ENCODE peak calls at places on chromosomes 13 and 19, in eight cellular contexts. T is A549, O is tibial artery, U is heart left ventricle, M is pancreas, P is psoas muscle, L is esophagus squamous epithelium, Z is gastrocnemius medialis. Q is an unnamed sample. For H3K9me3, the result is how much of the 10 kb centered on the place peaks cover.

GRCh38 chr13:67474114-67474513 is 244.0 kb upstream of the PCDH9 start:
- DNase-seq in T (no peak), O (no peak), U (no peak), M (no peak), P (no peak), L (no peak), Z (no peak), Q (no peak)

GRCh38 chr19:19407640-19407933 is 2.1 kb downstream of the GATAD2A start:
- DNase-seq in T (no peak), O (no peak), U (no peak), M (no peak), P (no peak), L (no peak), Z (no peak), Q (no peak)

GRCh38 chr19:13149628-13150186 is 468 bp downstream of the STX10 start:
- DNase-seq in T (no peak), O (no peak), U (peak), M (peak), P (peak), L (no peak), Z (no peak), Q (peak)

GRCh38 chr19:29491995-29492577 is 33.7 kb upstream of the VSTM2B start:
- DNase-seq in T (no peak), O (no peak), U (no peak), M (no peak), P (no peak), L (no peak), Z (no peak), Q (no peak)

GRCh38 chr13:109215377-109215776 is 571.0 kb downstream of the IRS2 start:
- DNase-seq in T (no peak), O (no peak), U (no peak), M (no peak), P (no peak), L (no peak), Z (no peak), Q (no peak)

GRCh38 chr13:39321578-39321977 is 281.4 kb downstream of the LHFPL6 start:
- DNase-seq in T (no peak), O (peak), U (peak), M (no peak), P (peak), L (no peak), Z (no peak), Q (no peak)

GRCh38 chr13:26420282-26420960 is 137.1 kb upstream of the WASF3 start:
- DNase-seq in T (no peak), O (no peak), U (no peak), M (no peak), P (no peak), L (no peak), Z (no peak), Q (no peak)

GRCh38 chr19:13505761-13506549 is at the start of gene CACNA1A:
- DNase-seq in T (no peak), O (no peak), U (no peak), M (no peak), P (no peak), L (no peak), Z (no peak), Q (no peak)

GRCh38 chr19:2148482-2149135 is 2.8 kb downstream of the AP3D1 start:
- DNase-seq in T (no peak), O (no peak), U (no peak), M (no peak), P (no peak), L (no peak), Z (no peak), Q (no peak)

GRCh38 chr13:106473174-106473573 is 62.3 kb downstream of the EFNB2 start:
- DNase-seq in T (no peak), O (no peak), U (peak), M (no peak), P (no peak), L (no peak), Z (no peak), Q (no peak)

GRCh38 chr13:109691689-109692088 is 94.7 kb downstream of the IRS2 start:
- DNase-seq in T (no peak), O (no peak), U (no peak), M (no peak), P (no peak), L (no peak), Z (no peak), Q (no peak)

GRCh38 chr19:55115446-55116065 is 1.9 kb downstream of the PPP1R12C start:
- DNase-seq in T (no peak), O (no peak), U (no peak), M (no peak), P (peak), L (no peak), Z (no peak), Q (no peak)

GRCh38 chr13:105627270-105627669 is 908.2 kb downstream of the EFNB2 start:
- DNase-seq in T (no peak), O (no peak), U (no peak), M (no peak), P (no peak), L (no peak), Z (no peak), Q (no peak)

GRCh38 chr19:30626567-30626966 is 254.4 kb downstream of the ZNF536 start:
- DNase-seq in T (no peak), O (no peak), U (no peak), M (no peak), P (no peak), L (no peak), Z (no peak), Q (peak)

GRCh38 chr19:30634431-30634830 is 262.2 kb downstream of the ZNF536 start:
- DNase-seq in T (no peak), O (no peak), U (no peak), M (no peak), P (no peak), L (no peak), Z (no peak), Q (no peak)

GRCh38 chr19:30629086-30629485 is 256.9 kb downstream of the ZNF536 start:
- DNase-seq in T (no peak), O (no peak), U (no peak), M (no peak), P (no peak), L (no peak), Z (no peak), Q (no peak)

GRCh38 chr19:30631035-30631375 is 258.8 kb downstream of the ZNF536 start:
- DNase-seq in T (no peak), O (no peak), U (no peak), M (no peak), P (no peak), L (no peak), Z (no peak), Q (no peak)

GRCh38 chr19:30630289-30631034 is 258.3 kb downstream of the ZNF536 start:
- DNase-seq in T (no peak), O (no peak), U (no peak), M (no peak), P (no peak), L (no peak), Z (no peak), Q (no peak)
- H3K9me3 ChIP-seq in T (under half), O (under half), U (under half), M (under half), P (under half), L (under half), Z (under half), Q (under half)

GRCh38 chr19:35509018-35509652 is 4.3 kb downstream of the DMKN start:
- DNase-seq in T (no peak), O (no peak), U (no peak), M (peak), P (no peak), L (no peak), Z (no peak), Q (peak)

GRCh38 chr19:35512831-35513230 is 618 bp downstream of the DMKN start:
- DNase-seq in T (no peak), O (no peak), U (no peak), M (no peak), P (no peak), L (no peak), Z (no peak), Q (no peak)

GRCh38 chr19:35509861-35510625 is 3.4 kb downstream of the DMKN start:
- DNase-seq in T (peak), O (peak), U (peak), M (peak), P (peak), L (no peak), Z (no peak), Q (peak)

GRCh38 chr19:35511337-35511736 is 2.1 kb downstream of the DMKN start:
- DNase-seq in T (no peak), O (no peak), U (no peak), M (no peak), P (no peak), L (no peak), Z (no peak), Q (no peak)

DNA sequence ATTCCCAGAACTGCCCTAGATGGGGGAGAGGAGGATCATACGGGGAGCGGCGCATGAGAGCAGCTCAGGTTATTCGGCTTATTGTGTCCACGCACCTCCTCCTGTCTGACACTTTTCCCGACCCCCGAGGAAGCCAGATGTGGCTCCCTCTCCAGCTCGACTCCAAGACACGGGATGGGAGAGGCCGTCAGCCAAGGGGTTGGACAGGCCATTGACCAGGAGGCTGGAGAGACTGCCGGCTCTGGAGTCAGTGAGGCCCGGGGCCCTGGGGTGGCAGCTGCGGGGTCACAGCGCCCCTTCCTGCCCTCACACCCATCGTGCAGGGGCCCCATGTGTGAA is 2.9 kb downstream of the DMKN start:
- DNase-seq in T (no peak), O (no peak), U (no peak), M (no peak), P (no peak), L (no peak), Z (no peak), Q (no peak)
- H3K27ac ChIP-seq in T (no peak), O (no peak), U (no peak), M (peak), P (no peak), L (peak), Z (no peak), Q (no peak)

GRCh38 chr19:3250675-3251074 is 26.2 kb downstream of the CELF5 start:
- DNase-seq in T (no peak), O (no peak), U (no peak), M (no peak), P (no peak), L (no peak), Z (no peak), Q (no peak)
- TF ChIP-seq CTCF in T (peak), O (peak), U (peak), M (peak), P (peak), L (no peak), Z (no peak), Q (peak)

DNA sequence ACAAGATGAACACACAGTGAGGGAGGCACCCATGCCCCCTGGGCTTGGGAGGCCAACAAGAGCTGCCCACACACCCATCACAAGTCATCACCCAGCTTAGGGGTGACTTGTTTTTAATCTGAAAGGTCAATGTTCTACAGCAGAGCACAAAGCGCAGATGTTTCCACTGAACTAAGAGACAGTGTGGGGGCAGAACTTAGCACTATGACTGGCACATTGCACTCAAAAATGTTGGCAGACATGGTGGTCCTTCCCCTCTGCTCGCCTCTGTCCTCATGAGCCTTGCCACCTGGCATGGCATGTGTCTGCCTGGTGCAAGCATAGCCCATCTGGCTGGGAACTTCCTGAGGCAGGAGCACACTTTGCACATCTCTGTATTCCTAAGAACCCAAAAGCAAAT is 81.4 kb upstream of the ZNF98 start:
- DNase-seq in T (no peak), O (no peak), U (no peak), M (no peak), P (no peak), L (no peak), Z (no peak), Q (no peak)
- H3K9me3 ChIP-seq in T (half or more), O (half or more), U (under half), M (under half), P (under half), L (half or more), Z (under half), Q (under half)

GRCh38 chr13:73816702-73817101 is 317.5 kb downstream of the KLF12 start:
- DNase-seq in T (no peak), O (no peak), U (no peak), M (no peak), P (no peak), L (no peak), Z (no peak), Q (no peak)
- H3K27ac ChIP-seq in T (no peak), O (no peak), U (no peak), M (no peak), P (no peak), L (no peak), Z (no peak), Q (no peak)

Q was measured in left lung.